ENCODE peak calls at places on chromosomes 1 and 21, in six cellular contexts. M, P, I, F, V and J are unnamed samples.

GRCh38 chr1:109295712-109296415 is 10.9 kb downstream of the MYBPHL start:
- DNase-seq in M (no peak), P (no peak), I (no peak), F (no peak), V (no peak), J (no peak)

GRCh38 chr1:68204965-68205630 is 27.2 kb downstream of the WLS start:
- DNase-seq in M (peak; percentile 39), P (peak; percentile 21), I (no peak), F (no peak), V (no peak), J (no peak)

GRCh38 chr21:27464643-27465042 is 497.8 kb upstream of the ADAMTS5 start:
- DNase-seq in M (no peak), P (no peak), I (no peak), F (no peak), V (no peak), J (no peak)

GRCh38 chr1:6345009-6345408 is 48.6 kb downstream of the ACOT7 start:
- DNase-seq in M (no peak), P (peak; percentile 40), I (no peak), F (no peak), V (no peak), J (no peak)

GRCh38 chr1:152227310-152227928 is 3.4 kb upstream of the HRNR start:
- DNase-seq in M (no peak), P (no peak), I (no peak), F (no peak), V (no peak), J (no peak)

GRCh38 chr1:85584264-85584781 is 3.8 kb downstream of the CCN1 start:
- DNase-seq in M (no peak), P (no peak), I (peak; percentile 86), F (no peak), V (no peak), J (peak; percentile 97)

GRCh38 chr1:94705755-94706154 is 114.4 kb upstream of the SLC44A3 start:
- DNase-seq in M (peak; percentile 56), P (no peak), I (no peak), F (no peak), V (no peak), J (no peak)

GRCh38 chr1:144101397-144102050 is 129.7 kb upstream of the FAM72C start:
- DNase-seq in M (peak; percentile 66), P (peak; percentile 0), I (no peak), F (no peak), V (no peak), J (no peak)

GRCh38 chr21:32414579-32415358 is 2.3 kb downstream of the EVA1C start:
- DNase-seq in M (no peak), P (no peak), I (no peak), F (no peak), V (no peak), J (no peak)

GRCh38 chr1:206472454-206472853 is 2.2 kb downstream of the IKBKE start:
- DNase-seq in M (no peak), P (no peak), I (peak; percentile 69), F (no peak), V (no peak), J (no peak)

GRCh38 chr21:31098576-31099005 is 60.3 kb upstream of the KRTAP19-8 start:
- DNase-seq in M (peak; percentile 90), P (peak; percentile 35), I (peak; percentile 10), F (peak; percentile 57), V (no peak), J (no peak)

GRCh38 chr1:239125027-239125426 is 261.3 kb upstream of the CHRM3 start:
- DNase-seq in M (no peak), P (peak; percentile 4), I (no peak), F (no peak), V (no peak), J (no peak)

GRCh38 chr1:118144777-118145176 is 40.3 kb downstream of the SPAG17 start:
- DNase-seq in M (no peak), P (no peak), I (no peak), F (no peak), V (no peak), J (no peak)

GRCh38 chr1:219749370-219749769 is 136.5 kb upstream of the ZC3H11B start:
- DNase-seq in M (no peak), P (no peak), I (no peak), F (no peak), V (no peak), J (no peak)

GRCh38 chr1:193543259-193543658 is 356.8 kb upstream of the B3GALT2 start:
- DNase-seq in M (no peak), P (no peak), I (no peak), F (no peak), V (no peak), J (peak; percentile 12)

GRCh38 chr1:114504023-114504422 is 7.0 kb downstream of the TRIM33 start:
- DNase-seq in M (no peak), P (no peak), I (no peak), F (no peak), V (no peak), J (no peak)

GRCh38 chr1:143691400-143691891 is 280.3 kb downstream of the FAM72C start:
- DNase-seq in M (no peak), P (no peak), I (no peak), F (no peak), V (no peak), J (no peak)

GRCh38 chr1:217029311-217030157 is 306.3 kb upstream of the ESRRG start:
- DNase-seq in M (no peak), P (peak; percentile 67), I (peak; percentile 44), F (no peak), V (no peak), J (no peak)

GRCh38 chr1:27555700-27556424 is 48.1 kb downstream of the AHDC1 start:
- DNase-seq in M (peak; percentile 90), P (no peak), I (no peak), F (no peak), V (no peak), J (no peak)

GRCh38 chr1:111127923-111128643 is 11.8 kb downstream of the DRAM2 start:
- DNase-seq in M (no peak), P (no peak), I (no peak), F (no peak), V (peak; percentile 81), J (no peak)

GRCh38 chr1:209633335-209633997 is 18.8 kb downstream of the LAMB3 start:
- DNase-seq in M (no peak), P (no peak), I (no peak), F (no peak), V (no peak), J (peak; percentile 38)

GRCh38 chr1:203048555-203049051 is 22.3 kb downstream of the PPFIA4 start:
- DNase-seq in M (no peak), P (peak; percentile 14), I (no peak), F (no peak), V (no peak), J (no peak)

GRCh38 chr1:89068291-89068690 is 3.3 kb upstream of the GBP1 start:
- DNase-seq in M (no peak), P (no peak), I (peak; percentile 20), F (no peak), V (no peak), J (peak; percentile 73)

GRCh38 chr21:14877581-14878228 is 187.1 kb downstream of the NRIP1 start:
- DNase-seq in M (no peak), P (peak; percentile 91), I (no peak), F (no peak), V (no peak), J (no peak)

GRCh38 chr1:64001038-64001437 is 202.4 kb upstream of the UBE2U start:
- DNase-seq in M (no peak), P (no peak), I (no peak), F (no peak), V (no peak), J (no peak)

GRCh38 chr1:15167386-15167785 is 13.8 kb downstream of the TMEM51 start:
- DNase-seq in M (no peak), P (no peak), I (peak; percentile 57), F (no peak), V (no peak), J (no peak)